ENCODE peak calls at places on chromosomes 1 and 21, in eight cellular contexts. B is mesothelial cell of epicardium; S is Peyer's patch; T is CD4-positive, alpha-beta T cell; N is heart right ventricle; F is fibroblast of pulmonary artery; G is WTC11; O is LNCaP clone FGC. A is an unnamed sample.

GRCh38 chr1:28173151-28173979 is 3.1 kb downstream of the PTAFR start:
- DNase-seq in B (no peak), S (no peak), T (no peak), N (no peak), F (peak), G (no peak), O (no peak), A (no peak)

GRCh38 chr1:206419783-206420182 is 50.5 kb upstream of the IKBKE start:
- DNase-seq in B (no peak), S (no peak), T (no peak), N (no peak), F (peak), G (no peak), O (no peak), A (no peak)

GRCh38 chr1:178725603-178726517 is 816 bp downstream of the RALGPS2 start:
- DNase-seq in B (no peak), S (peak), T (peak), N (peak), F (peak), G (peak), O (peak), A (peak)

GRCh38 chr1:15341634-15342375 is 67.9 kb upstream of the EFHD2 start:
- DNase-seq in B (no peak), S (no peak), T (no peak), N (no peak), F (peak), G (no peak), O (no peak), A (no peak)

GRCh38 chr1:28663871-28664470 is 4.6 kb upstream of the GMEB1 start:
- DNase-seq in B (no peak), S (no peak), T (no peak), N (no peak), F (no peak), G (no peak), O (no peak), A (no peak)

GRCh38 chr1:31795096-31795675 is 20.6 kb downstream of the SPOCD1 start:
- DNase-seq in B (no peak), S (no peak), T (no peak), N (no peak), F (no peak), G (no peak), O (no peak), A (no peak)

GRCh38 chr1:225155555-225155954 is 226.1 kb downstream of the DNAH14 start:
- DNase-seq in B (no peak), S (no peak), T (no peak), N (no peak), F (no peak), G (no peak), O (no peak), A (no peak)

GRCh38 chr1:170218261-170218660 is 72.5 kb downstream of the NTMT2 start:
- DNase-seq in B (no peak), S (no peak), T (no peak), N (no peak), F (peak), G (no peak), O (no peak), A (no peak)

GRCh38 chr1:19179597-19180271 is 30.3 kb downstream of the UBR4 start:
- DNase-seq in B (no peak), S (no peak), T (no peak), N (no peak), F (peak), G (no peak), O (no peak), A (no peak)

GRCh38 chr1:229230136-229230892 is 40.6 kb upstream of the RAB4A start:
- DNase-seq in B (no peak), S (no peak), T (no peak), N (no peak), F (no peak), G (no peak), O (no peak), A (peak)

GRCh38 chr1:37807220-37807554 is 403 bp upstream of the C1orf122 start:
- DNase-seq in B (no peak), S (no peak), T (no peak), N (no peak), F (no peak), G (no peak), O (no peak), A (no peak)

GRCh38 chr21:34510148-34511142 is 1.6 kb downstream of the KCNE1 start:
- DNase-seq in B (no peak), S (peak), T (no peak), N (peak), F (peak), G (peak), O (peak), A (no peak)
- TF ChIP-seq CTCF in B (no peak), S (peak), T (no peak), N (peak), F (peak), G (peak), O (peak), A (peak)

GRCh38 chr21:31509108-31510017 is 150.1 kb upstream of the SOD1 start:
- DNase-seq in B (no peak), S (peak), T (peak), N (no peak), F (peak), G (peak), O (no peak), A (no peak)
- TF ChIP-seq CTCF in B (no peak), S (no peak), T (peak), N (no peak), F (peak), G (peak), O (no peak), A (peak)

GRCh38 chr1:68204965-68205630 is 27.2 kb downstream of the WLS start:
- DNase-seq in B (no peak), S (no peak), T (no peak), N (peak), F (no peak), G (no peak), O (no peak), A (no peak)
- TF ChIP-seq CTCF in B (peak), S (no peak), T (no peak), N (no peak), F (no peak), G (no peak), O (no peak), A (peak)

DNA sequence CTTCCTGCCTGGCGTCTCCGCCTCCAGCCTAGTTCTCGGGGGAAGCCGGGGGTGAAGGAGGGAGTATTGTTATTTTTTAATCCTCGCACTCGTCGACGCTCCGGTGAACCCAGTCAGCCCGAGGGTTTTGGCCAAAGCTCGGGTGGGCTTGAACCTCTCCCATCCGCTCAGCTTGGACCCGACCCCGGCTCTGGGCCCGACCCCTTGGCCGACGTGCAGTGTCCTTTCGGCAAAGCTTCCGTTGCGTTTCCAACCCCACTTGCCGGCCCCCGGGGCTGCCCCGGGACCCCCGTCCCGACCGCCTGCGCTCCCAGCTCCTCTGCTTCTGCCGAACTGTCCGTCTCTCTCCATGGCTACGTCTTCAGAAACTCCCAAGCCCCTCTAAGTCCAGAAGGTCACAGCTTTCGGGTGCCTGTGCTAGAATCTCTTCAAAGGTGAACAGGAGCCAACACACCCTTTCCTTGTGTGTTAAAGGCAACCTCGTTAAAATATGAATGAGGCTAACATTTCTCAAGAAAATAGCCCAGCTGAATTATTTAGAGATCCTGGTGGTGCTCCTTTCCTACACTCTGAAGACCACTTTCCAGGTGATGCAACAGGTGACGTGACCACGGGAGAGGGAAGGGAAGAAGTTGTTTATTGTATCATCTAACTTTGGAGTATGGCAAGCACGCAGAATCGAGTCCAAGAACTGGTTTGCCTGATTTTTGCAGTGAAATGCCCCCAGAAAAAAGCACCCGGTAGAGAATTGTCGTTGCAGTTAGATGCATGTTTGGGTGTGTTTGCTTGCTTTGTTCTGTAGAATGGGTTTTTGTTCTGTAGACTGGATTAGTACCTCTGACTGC is 735 bp downstream of the DESI2 start:
- DNase-seq in B (no peak), S (no peak), T (peak), N (no peak), F (no peak), G (peak), O (no peak), A (no peak)
- TF ChIP-seq CTCF in B (peak), S (no peak), T (no peak), N (no peak), F (no peak), G (no peak), O (no peak), A (no peak)

DNA sequence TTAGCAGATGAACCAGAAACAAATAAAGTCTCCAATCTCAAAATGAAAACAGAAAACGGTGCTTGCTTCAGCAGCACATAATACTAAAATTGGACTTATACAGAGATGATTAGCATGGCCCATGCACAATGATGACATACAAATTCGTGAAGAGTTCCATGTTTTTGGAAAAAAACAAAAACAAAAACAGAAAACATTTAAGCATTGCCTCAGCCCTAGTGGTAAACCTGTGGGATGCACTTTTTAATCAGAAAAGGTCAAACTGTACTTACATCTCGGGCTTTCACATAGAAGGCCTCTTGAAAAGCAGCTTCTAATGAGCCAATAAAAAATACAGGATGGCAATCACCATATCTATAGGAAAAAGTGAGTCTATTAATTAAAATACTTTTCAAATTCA is 159.1 kb upstream of the DMRTA2 start:
- DNase-seq in B (no peak), S (no peak), T (no peak), N (no peak), F (no peak), G (no peak), O (no peak), A (no peak)
- TF ChIP-seq CTCF in B (no peak), S (no peak), T (no peak), N (no peak), F (peak), G (no peak), O (no peak), A (peak)

GRCh38 chr21:42650441-42651421 is 2.7 kb upstream of the PDE9A start:
- DNase-seq in B (no peak), S (no peak), T (no peak), N (no peak), F (no peak), G (no peak), O (no peak), A (no peak)

GRCh38 chr21:42648606-42649005 is 4.8 kb upstream of the PDE9A start:
- DNase-seq in B (no peak), S (no peak), T (no peak), N (no peak), F (no peak), G (no peak), O (no peak), A (no peak)

GRCh38 chr21:42651515-42652401 is 1.7 kb upstream of the PDE9A start:
- DNase-seq in B (no peak), S (peak), T (no peak), N (no peak), F (no peak), G (no peak), O (no peak), A (no peak)

GRCh38 chr21:42650033-42650370 is 3.4 kb upstream of the PDE9A start:
- DNase-seq in B (no peak), S (no peak), T (no peak), N (no peak), F (no peak), G (no peak), O (no peak), A (no peak)

GRCh38 chr21:42649122-42650032 is 4.0 kb upstream of the PDE9A start:
- DNase-seq in B (no peak), S (no peak), T (no peak), N (no peak), F (no peak), G (no peak), O (no peak), A (no peak)
- TF ChIP-seq CTCF in B (no peak), S (no peak), T (no peak), N (no peak), F (no peak), G (no peak), O (no peak), A (no peak)

DNA sequence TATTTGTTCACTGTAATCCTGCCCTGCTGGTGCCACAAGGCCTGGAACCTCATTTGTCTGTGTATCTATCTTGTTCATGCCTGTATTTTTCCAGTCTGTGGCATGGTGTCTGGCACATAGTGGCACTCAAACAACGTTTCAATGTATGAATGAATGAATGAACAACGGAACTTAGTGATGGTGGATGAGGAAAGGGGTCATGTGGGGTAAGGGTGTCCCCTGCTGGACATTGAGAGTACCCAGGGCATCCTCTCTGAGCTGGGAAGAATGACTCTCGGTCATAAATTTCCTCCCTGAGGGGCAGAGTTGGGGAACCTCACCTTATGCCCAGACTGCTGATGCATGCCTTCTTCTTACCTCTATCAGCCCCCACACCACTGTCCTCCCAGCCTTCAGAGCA is 18.9 kb upstream of the ZNF683 start:
- DNase-seq in B (no peak), S (peak), T (peak), N (no peak), F (peak), G (peak), O (no peak), A (no peak)
- TF ChIP-seq CTCF in B (no peak), S (peak), T (peak), N (peak), F (peak), G (peak), O (peak), A (peak)

GRCh38 chr1:85463666-85464496 is 1.1 kb downstream of the DDAH1 start:
- DNase-seq in B (no peak), S (no peak), T (no peak), N (no peak), F (peak), G (no peak), O (no peak), A (peak)
- TF ChIP-seq CTCF in B (no peak), S (no peak), T (no peak), N (peak), F (no peak), G (no peak), O (no peak), A (no peak)

GRCh38 chr1:156623946-156624813 is 5.0 kb downstream of the HAPLN2 start:
- DNase-seq in B (no peak), S (peak), T (peak), N (peak), F (peak), G (peak), O (no peak), A (no peak)
- TF ChIP-seq CTCF in B (no peak), S (peak), T (no peak), N (peak), F (peak), G (no peak), O (peak), A (peak)

DNA sequence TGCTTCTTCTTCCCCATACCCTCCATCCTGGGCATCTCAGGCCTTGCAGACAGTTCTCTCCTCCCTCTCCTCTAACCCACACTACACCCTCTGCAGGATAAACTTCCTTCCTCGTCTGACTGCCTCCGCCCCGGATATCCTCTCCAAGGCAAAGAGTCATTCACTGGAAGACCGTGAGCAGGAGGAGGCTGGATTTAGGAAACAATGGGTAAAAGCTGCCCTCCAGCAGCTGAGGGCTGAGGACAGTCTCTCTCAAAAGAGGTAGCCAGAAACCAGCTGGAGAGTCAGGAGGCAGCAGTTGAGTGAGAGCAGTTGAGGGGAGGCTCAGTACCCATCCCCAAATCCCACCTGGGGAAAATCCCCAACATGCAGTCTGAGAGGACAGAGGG is 1.4 kb downstream of the CSRP1 start:
- DNase-seq in B (no peak), S (no peak), T (no peak), N (peak), F (peak), G (no peak), O (no peak), A (no peak)
- TF ChIP-seq CTCF in B (no peak), S (no peak), T (no peak), N (no peak), F (no peak), G (no peak), O (no peak), A (no peak)

A was measured in type B pancreatic cell.